ENCODE peak calls at places on chromosome 6, in four cellular contexts. B is aorta, P is fibroblast of lung, G is fibroblast of villous mesenchyme. A is an unnamed sample.

GRCh38 chr6:133132583-133132982 is 108.6 kb upstream of the EYA4 start:
- DNase-seq in B (no peak), G (no peak), P (no peak), A (no peak)

GRCh38 chr6:57207141-57207540 is 15.0 kb downstream of the RAB23 start:
- DNase-seq in P (peak), B (no peak), G (peak), A (no peak)

GRCh38 chr6:37546141-37546871 is 46.6 kb upstream of the CCDC167 start:
- DNase-seq in P (no peak), B (no peak), G (no peak), A (no peak)

GRCh38 chr6:153849072-153849759 is 189.8 kb upstream of the OPRM1 start:
- DNase-seq in G (no peak), B (no peak), P (no peak), A (no peak)

GRCh38 chr6:2651536-2651935 is 99.2 kb downstream of the MYLK4 start:
- DNase-seq in G (no peak), P (no peak), B (no peak), A (no peak)

GRCh38 chr6:25968769-25969168 is 6.2 kb downstream of the TRIM38 start:
- DNase-seq in G (no peak), B (no peak), P (peak), A (no peak)

GRCh38 chr6:97305676-97306075 is 22.7 kb upstream of the MMS22L start:
- DNase-seq in B (no peak), P (no peak), G (no peak), A (no peak)

GRCh38 chr6:1942834-1943233 is 302.6 kb downstream of the GMDS start:
- DNase-seq in G (no peak), B (no peak), P (no peak), A (no peak)

GRCh38 chr6:101534386-101534785 is 140.9 kb downstream of the GRIK2 start:
- DNase-seq in B (no peak), P (peak), G (peak), A (no peak)

GRCh38 chr6:16793828-16794412 is 32.7 kb upstream of the ATXN1 start:
- DNase-seq in B (no peak), G (peak), P (no peak), A (no peak)

GRCh38 chr6:39370021-39370420 is 47.5 kb upstream of the KCNK16 start:
- DNase-seq in P (no peak), G (no peak), B (no peak), A (no peak)

GRCh38 chr6:134675110-134676038 is 274.5 kb downstream of the ALDH8A1 start:
- DNase-seq in P (no peak), G (no peak), B (no peak), A (no peak)

GRCh38 chr6:17585766-17586502 is 14.2 kb upstream of the FAM8A1 start:
- DNase-seq in G (no peak), P (peak), B (no peak), A (no peak)

GRCh38 chr6:31356946-31357466 is at the start of gene HLA-B:
- DNase-seq in G (peak), B (peak), P (peak), A (peak)

GRCh38 chr6:166007349-166008263 is 160.0 kb downstream of the TBXT start:
- DNase-seq in P (peak), B (peak), G (peak), A (peak)
- H3K4me3 ChIP-seq in P (no peak), B (no peak), G (no peak), A (no peak)

GRCh38 chr6:7697820-7698623 is 27.9 kb upstream of the BMP6 start:
- DNase-seq in G (peak), B (no peak), P (peak), A (no peak)
- H3K4me3 ChIP-seq in G (peak), B (no peak), P (no peak), A (no peak)

GRCh38 chr6:41053056-41053455 is at the start of gene APOBEC2:
- DNase-seq in B (peak), G (no peak), P (no peak), A (peak)
- H3K4me3 ChIP-seq in B (no peak), G (no peak), P (no peak), A (peak)

GRCh38 chr6:28384143-28384533 is 15.4 kb downstream of the ZSCAN12 start:
- DNase-seq in P (no peak), G (no peak), B (no peak), A (no peak)
- H3K4me3 ChIP-seq in P (no peak), G (no peak), B (no peak), A (no peak)